ENCODE peak calls at places on chromosomes 11 and 22, in seven cellular contexts. One of them, this sample, is unnamed.

GRCh38 chr22:17943533-17944204 is 80.7 kb downstream of the MICAL3 start:
- DNase-seq in IMR-90: no peak
- DNase-seq in fibroblast of the aortic adventitia: no peak
- DNase-seq in lung: no peak
- DNase-seq in adrenal gland: no peak
- DNase-seq in cardiac muscle cell: no peak
- DNase-seq in Peyer's patch: no peak
- DNase-seq in this sample: no peak

GRCh38 chr22:37599161-37599560 is 9.5 kb upstream of the GGA1 start:
- DNase-seq in fibroblast of the aortic adventitia: no peak
- DNase-seq in adrenal gland: peak
- DNase-seq in cardiac muscle cell: no peak
- DNase-seq in lung: no peak
- DNase-seq in Peyer's patch: no peak
- DNase-seq in IMR-90: no peak
- DNase-seq in this sample: no peak

GRCh38 chr11:74677131-74677530 is 54.1 kb downstream of the CHRDL2 start:
- DNase-seq in adrenal gland: peak
- DNase-seq in fibroblast of the aortic adventitia: no peak
- DNase-seq in IMR-90: no peak
- DNase-seq in cardiac muscle cell: peak
- DNase-seq in Peyer's patch: no peak
- DNase-seq in lung: no peak
- DNase-seq in this sample: no peak

GRCh38 chr11:35907648-35908431 is 36.0 kb upstream of the LDLRAD3 start:
- DNase-seq in fibroblast of the aortic adventitia: peak
- DNase-seq in lung: no peak
- DNase-seq in IMR-90: peak
- DNase-seq in Peyer's patch: no peak
- DNase-seq in cardiac muscle cell: peak
- DNase-seq in adrenal gland: peak
- DNase-seq in this sample: peak

GRCh38 chr11:111331711-111332479 is 33.5 kb downstream of the POU2AF3 start:
- DNase-seq in cardiac muscle cell: peak
- DNase-seq in lung: no peak
- DNase-seq in fibroblast of the aortic adventitia: peak
- DNase-seq in IMR-90: peak
- DNase-seq in Peyer's patch: no peak
- DNase-seq in adrenal gland: peak
- DNase-seq in this sample: peak

GRCh38 chr11:35725880-35726279 is 63.3 kb downstream of the TRIM44 start:
- DNase-seq in IMR-90: peak
- DNase-seq in cardiac muscle cell: peak
- DNase-seq in fibroblast of the aortic adventitia: peak
- DNase-seq in adrenal gland: peak
- DNase-seq in Peyer's patch: no peak
- DNase-seq in lung: no peak
- DNase-seq in this sample: peak

GRCh38 chr11:126686938-126687337 is 313.6 kb downstream of the KIRREL3 start:
- DNase-seq in lung: no peak
- DNase-seq in fibroblast of the aortic adventitia: no peak
- DNase-seq in Peyer's patch: no peak
- DNase-seq in cardiac muscle cell: no peak
- DNase-seq in adrenal gland: no peak
- DNase-seq in IMR-90: no peak
- DNase-seq in this sample: no peak

GRCh38 chr11:111975076-111975806 is 38.1 kb downstream of the DIXDC1 start:
- DNase-seq in lung: no peak
- DNase-seq in adrenal gland: no peak
- DNase-seq in fibroblast of the aortic adventitia: no peak
- DNase-seq in cardiac muscle cell: no peak
- DNase-seq in IMR-90: no peak
- DNase-seq in Peyer's patch: no peak
- DNase-seq in this sample: no peak

GRCh38 chr11:108768964-108769363 is 104.1 kb downstream of the DDX10 start:
- DNase-seq in fibroblast of the aortic adventitia: no peak
- DNase-seq in cardiac muscle cell: no peak
- DNase-seq in lung: no peak
- DNase-seq in Peyer's patch: no peak
- DNase-seq in adrenal gland: no peak
- DNase-seq in IMR-90: no peak
- DNase-seq in this sample: no peak

GRCh38 chr11:111001986-111002616 is 243.4 kb upstream of the POU2AF2 start:
- DNase-seq in IMR-90: peak
- DNase-seq in lung: no peak
- DNase-seq in cardiac muscle cell: peak
- DNase-seq in Peyer's patch: no peak
- DNase-seq in adrenal gland: no peak
- DNase-seq in fibroblast of the aortic adventitia: peak
- DNase-seq in this sample: peak

GRCh38 chr11:62005231-62005661 is 37.8 kb upstream of the FTH1 start:
- DNase-seq in fibroblast of the aortic adventitia: peak
- DNase-seq in Peyer's patch: no peak
- DNase-seq in cardiac muscle cell: peak
- DNase-seq in adrenal gland: no peak
- DNase-seq in IMR-90: no peak
- DNase-seq in lung: no peak
- DNase-seq in this sample: peak

GRCh38 chr11:35165416-35166368 is 26.7 kb downstream of the CD44 start:
- DNase-seq in lung: peak
- DNase-seq in IMR-90: peak
- DNase-seq in adrenal gland: peak
- DNase-seq in Peyer's patch: peak
- DNase-seq in fibroblast of the aortic adventitia: peak
- DNase-seq in cardiac muscle cell: peak
- DNase-seq in this sample: peak

GRCh38 chr11:94525933-94526332 is 13.7 kb downstream of the C11orf97 start:
- DNase-seq in fibroblast of the aortic adventitia: peak
- DNase-seq in cardiac muscle cell: peak
- DNase-seq in IMR-90: peak
- DNase-seq in adrenal gland: peak
- DNase-seq in Peyer's patch: no peak
- DNase-seq in lung: peak
- DNase-seq in this sample: peak

GRCh38 chr22:50314455-50315288 is 7.2 kb upstream of the PLXNB2 start:
- DNase-seq in Peyer's patch: peak
- DNase-seq in IMR-90: no peak
- DNase-seq in fibroblast of the aortic adventitia: no peak
- DNase-seq in cardiac muscle cell: no peak
- DNase-seq in adrenal gland: peak
- DNase-seq in lung: peak
- DNase-seq in this sample: no peak

GRCh38 chr11:28463826-28464225 is 355.6 kb downstream of the METTL15 start:
- DNase-seq in lung: no peak
- DNase-seq in fibroblast of the aortic adventitia: peak
- DNase-seq in IMR-90: peak
- DNase-seq in Peyer's patch: no peak
- DNase-seq in adrenal gland: no peak
- DNase-seq in cardiac muscle cell: no peak
- DNase-seq in this sample: peak

GRCh38 chr11:17846852-17847453 is 112.4 kb downstream of the KCNC1 start:
- DNase-seq in adrenal gland: no peak
- DNase-seq in cardiac muscle cell: peak
- DNase-seq in lung: no peak
- DNase-seq in IMR-90: peak
- DNase-seq in Peyer's patch: no peak
- DNase-seq in fibroblast of the aortic adventitia: peak
- DNase-seq in this sample: peak
- TF ChIP-seq CTCF in adrenal gland: no peak
- TF ChIP-seq CTCF in cardiac muscle cell: peak
- TF ChIP-seq CTCF in lung: no peak
- TF ChIP-seq CTCF in IMR-90: peak
- TF ChIP-seq CTCF in Peyer's patch: no peak
- TF ChIP-seq CTCF in fibroblast of the aortic adventitia: peak
- TF ChIP-seq CTCF in this sample: peak

GRCh38 chr11:104033561-104033960 is 2.9 kb upstream of the DDI1 start:
- DNase-seq in cardiac muscle cell: peak
- DNase-seq in fibroblast of the aortic adventitia: peak
- DNase-seq in lung: no peak
- DNase-seq in IMR-90: peak
- DNase-seq in adrenal gland: no peak
- DNase-seq in Peyer's patch: no peak
- DNase-seq in this sample: peak
- H3K4me3 ChIP-seq in cardiac muscle cell: no peak
- H3K4me3 ChIP-seq in fibroblast of the aortic adventitia: no peak
- H3K4me3 ChIP-seq in lung: no peak
- H3K4me3 ChIP-seq in IMR-90: no peak
- H3K4me3 ChIP-seq in adrenal gland: no peak
- H3K4me3 ChIP-seq in Peyer's patch: no peak
- H3K4me3 ChIP-seq in this sample: no peak

GRCh38 chr22:38974826-38975175 is 7.3 kb upstream of the APOBEC3B start:
- DNase-seq in cardiac muscle cell: no peak
- DNase-seq in adrenal gland: no peak
- DNase-seq in IMR-90: no peak
- DNase-seq in lung: no peak
- DNase-seq in Peyer's patch: no peak
- DNase-seq in fibroblast of the aortic adventitia: no peak
- DNase-seq in this sample: no peak

GRCh38 chr22:38973289-38974169 is 8.6 kb upstream of the APOBEC3B start:
- DNase-seq in lung: peak
- DNase-seq in Peyer's patch: no peak
- DNase-seq in adrenal gland: peak
- DNase-seq in fibroblast of the aortic adventitia: peak
- DNase-seq in IMR-90: peak
- DNase-seq in cardiac muscle cell: peak
- DNase-seq in this sample: peak

GRCh38 chr22:38970548-38970947 is 11.6 kb upstream of the APOBEC3B start:
- DNase-seq in IMR-90: no peak
- DNase-seq in adrenal gland: no peak
- DNase-seq in cardiac muscle cell: no peak
- DNase-seq in Peyer's patch: no peak
- DNase-seq in fibroblast of the aortic adventitia: no peak
- DNase-seq in lung: no peak
- DNase-seq in this sample: no peak

GRCh38 chr22:38971202-38971601 is 10.9 kb upstream of the APOBEC3B start:
- DNase-seq in lung: no peak
- DNase-seq in fibroblast of the aortic adventitia: no peak
- DNase-seq in IMR-90: no peak
- DNase-seq in cardiac muscle cell: no peak
- DNase-seq in adrenal gland: no peak
- DNase-seq in Peyer's patch: no peak
- DNase-seq in this sample: no peak

DNA sequence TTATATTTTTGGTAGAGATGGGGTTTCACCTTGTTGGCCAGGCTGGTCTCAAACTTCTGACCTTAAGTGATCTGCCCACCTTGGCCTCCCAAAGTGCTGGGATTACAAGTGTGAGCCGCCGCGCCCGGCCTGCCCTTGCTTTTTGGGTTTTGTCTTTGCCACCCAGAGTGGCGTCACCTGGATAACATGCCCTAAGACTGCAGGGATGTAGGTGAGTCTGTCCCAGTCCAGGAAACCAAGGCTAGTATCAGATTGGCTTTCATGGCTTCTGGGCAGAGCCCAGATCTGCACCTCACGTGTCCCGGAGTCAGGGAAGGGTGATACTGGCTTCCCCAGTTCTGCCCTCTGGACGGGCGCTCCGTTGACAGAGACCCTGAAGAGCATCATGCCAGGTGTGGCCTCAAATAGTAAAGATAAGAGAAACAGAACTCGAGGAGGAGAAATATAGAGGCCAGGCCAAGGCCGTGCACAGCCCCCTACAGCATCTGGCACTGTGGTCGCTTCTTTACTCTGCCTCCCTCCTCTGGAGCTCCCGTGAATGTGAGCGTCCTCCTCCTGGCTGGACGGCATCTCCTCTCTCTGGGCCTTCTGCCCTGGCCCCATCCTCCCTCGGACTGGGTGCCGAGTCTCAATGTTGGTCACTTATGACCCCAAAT is 7.8 kb upstream of the APOBEC3B start:
- DNase-seq in cardiac muscle cell: no peak
- DNase-seq in lung: no peak
- DNase-seq in adrenal gland: no peak
- DNase-seq in fibroblast of the aortic adventitia: no peak
- DNase-seq in Peyer's patch: no peak
- DNase-seq in IMR-90: no peak
- DNase-seq in this sample: no peak
- TF ChIP-seq CTCF in cardiac muscle cell: no peak
- TF ChIP-seq CTCF in lung: no peak
- TF ChIP-seq CTCF in adrenal gland: no peak
- TF ChIP-seq CTCF in fibroblast of the aortic adventitia: no peak
- TF ChIP-seq CTCF in Peyer's patch: no peak
- TF ChIP-seq CTCF in IMR-90: no peak
- TF ChIP-seq CTCF in this sample: no peak

GRCh38 chr11:76793834-76794291 is 10.7 kb downstream of the TSKU start:
- DNase-seq in IMR-90: no peak
- DNase-seq in Peyer's patch: no peak
- DNase-seq in adrenal gland: no peak
- DNase-seq in fibroblast of the aortic adventitia: no peak
- DNase-seq in cardiac muscle cell: no peak
- DNase-seq in lung: no peak
- DNase-seq in this sample: no peak

GRCh38 chr11:76795936-76796441 is 12.8 kb downstream of the TSKU start:
- DNase-seq in lung: no peak
- DNase-seq in Peyer's patch: no peak
- DNase-seq in adrenal gland: no peak
- DNase-seq in IMR-90: no peak
- DNase-seq in fibroblast of the aortic adventitia: no peak
- DNase-seq in cardiac muscle cell: no peak
- DNase-seq in this sample: no peak

GRCh38 chr11:76795285-76795935 is 12.3 kb downstream of the TSKU start:
- DNase-seq in fibroblast of the aortic adventitia: no peak
- DNase-seq in Peyer's patch: no peak
- DNase-seq in cardiac muscle cell: no peak
- DNase-seq in adrenal gland: no peak
- DNase-seq in lung: no peak
- DNase-seq in IMR-90: no peak
- DNase-seq in this sample: no peak

GRCh38 chr11:76793391-76793811 is 10.2 kb downstream of the TSKU start:
- DNase-seq in cardiac muscle cell: no peak
- DNase-seq in IMR-90: no peak
- DNase-seq in adrenal gland: no peak
- DNase-seq in Peyer's patch: no peak
- DNase-seq in lung: no peak
- DNase-seq in fibroblast of the aortic adventitia: no peak
- DNase-seq in this sample: no peak

DNA sequence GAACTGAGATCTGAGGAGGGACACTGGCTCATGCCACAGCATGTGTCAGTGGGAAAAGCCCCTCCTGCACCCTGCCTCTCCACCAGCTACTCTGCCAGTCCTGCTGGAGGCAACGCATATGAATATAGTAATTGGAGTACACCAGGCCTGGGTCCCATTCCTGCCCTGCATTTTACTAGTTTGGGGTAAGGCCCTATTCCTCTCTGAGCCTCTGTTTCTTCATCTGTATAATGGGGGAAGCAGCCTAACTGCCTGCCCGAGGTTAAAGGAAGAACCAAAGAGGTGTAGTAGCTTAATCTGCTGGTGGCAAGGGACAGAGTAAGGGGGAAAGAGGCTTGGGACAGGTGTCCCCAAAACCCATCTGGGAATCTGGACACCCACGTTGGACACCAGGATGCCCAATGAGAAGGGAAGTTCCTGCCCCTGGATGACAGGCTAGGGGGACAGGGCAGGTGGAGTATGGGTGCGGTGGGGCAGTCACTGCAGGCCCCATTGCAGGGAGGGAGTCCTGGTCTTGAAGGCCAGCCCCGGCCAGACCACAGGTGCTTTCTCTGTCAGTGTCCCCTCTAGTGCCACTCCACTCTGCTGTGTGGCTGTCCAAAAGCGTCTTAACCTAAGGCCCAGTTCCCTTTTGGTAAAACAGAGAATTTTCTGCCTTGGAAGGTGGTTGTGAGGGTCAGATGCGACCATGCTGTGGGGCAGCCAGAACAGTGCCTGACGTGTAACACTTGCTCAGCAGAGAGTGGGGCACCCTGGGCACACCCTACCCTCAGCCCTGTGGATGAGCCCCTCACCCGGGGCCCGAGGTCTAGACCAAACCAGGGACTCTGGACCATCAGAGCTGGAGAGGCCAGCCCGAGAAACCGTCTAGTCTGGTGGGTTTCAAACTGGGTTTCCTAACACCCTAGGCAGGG is 11.5 kb downstream of the TSKU start:
- DNase-seq in Peyer's patch: no peak
- DNase-seq in lung: no peak
- DNase-seq in fibroblast of the aortic adventitia: no peak
- DNase-seq in adrenal gland: no peak
- DNase-seq in cardiac muscle cell: no peak
- DNase-seq in IMR-90: no peak
- DNase-seq in this sample: no peak
- H3K4me3 ChIP-seq in Peyer's patch: no peak
- H3K4me3 ChIP-seq in lung: no peak
- H3K4me3 ChIP-seq in fibroblast of the aortic adventitia: no peak
- H3K4me3 ChIP-seq in adrenal gland: no peak
- H3K4me3 ChIP-seq in cardiac muscle cell: no peak
- H3K4me3 ChIP-seq in IMR-90: no peak
- H3K4me3 ChIP-seq in this sample: no peak